ENCODE peak calls at places on chromosome 19, in five cellular contexts. M is IMR-90; R is CD8-positive, alpha-beta T cell; X is GM12865; P is neural progenitor cell. W is an unnamed sample.
A peak's percentile ranks its signal among the peaks of the same experiment; 100 is the strongest.

GRCh38 chr19:45125975-45126493 is 33.1 kb downstream of the PPP1R37 start:
- DNase-seq in P (peak; percentile 76), M (peak; percentile 49), R (peak; percentile 72), X (peak; percentile 79), W (peak; percentile 53)

GRCh38 chr19:4327252-4327876 is 11.3 kb downstream of the STAP2 start:
- DNase-seq in M (peak; percentile 13), P (peak; percentile 94), X (peak; percentile 57), R (peak; percentile 68), W (peak; percentile 54)

GRCh38 chr19:18299654-18300053 is 18.2 kb upstream of the JUND start:
- DNase-seq in P (no peak), R (no peak), M (no peak), X (no peak), W (no peak)

GRCh38 chr19:4687396-4687795 is 17.3 kb upstream of the MYDGF start:
- DNase-seq in X (no peak), M (no peak), R (no peak), P (no peak), W (no peak)

GRCh38 chr19:18479964-18480723 is 41.7 kb downstream of the ELL start:
- DNase-seq in P (no peak), M (peak; percentile 64), X (no peak), R (no peak), W (peak; percentile 91)

GRCh38 chr19:55305491-55305890 is 19.6 kb downstream of the TMEM150B start:
- DNase-seq in X (peak; percentile 46), R (peak; percentile 56), P (peak; percentile 76), M (no peak), W (peak; percentile 32)

GRCh38 chr19:23440207-23440606 is 44.9 kb upstream of the ZNF91 start:
- DNase-seq in X (no peak), R (no peak), M (no peak), P (no peak), W (no peak)

GRCh38 chr19:22426901-22427300 is 4.8 kb upstream of the ZNF98 start:
- DNase-seq in M (no peak), R (no peak), P (no peak), X (no peak), W (no peak)

GRCh38 chr19:1837625-1838105 is 10.6 kb downstream of the REXO1 start:
- DNase-seq in M (no peak), P (peak; percentile 73), R (peak; percentile 71), X (peak; percentile 53), W (peak; percentile 27)

GRCh38 chr19:47310323-47310722 is 662 bp downstream of the C5AR1 start:
- DNase-seq in R (no peak), M (no peak), P (no peak), X (no peak), W (no peak)

GRCh38 chr19:3899531-3900294 is 19.2 kb downstream of the ATCAY start:
- DNase-seq in R (no peak), X (no peak), P (no peak), M (no peak), W (peak; percentile 65)

GRCh38 chr19:8655340-8655709 is 24.9 kb downstream of the NFILZ start:
- DNase-seq in X (peak; percentile 10), M (no peak), R (peak; percentile 48), P (no peak), W (no peak)

GRCh38 chr19:29562299-29563297 is 36.8 kb downstream of the VSTM2B start:
- DNase-seq in X (no peak), P (no peak), R (no peak), M (no peak), W (no peak)

GRCh38 chr19:17436874-17437267 is 11.6 kb downstream of the TMEM221 start:
- DNase-seq in M (no peak), P (no peak), R (no peak), X (no peak), W (no peak)

GRCh38 chr19:16896913-16897571 is 8.2 kb downstream of the F2RL3 start:
- DNase-seq in R (peak; percentile 54), M (peak; percentile 91), X (peak; percentile 97), P (peak; percentile 98), W (peak; percentile 98)

GRCh38 chr19:8342684-8343482 is at the start of gene KANK3:
- DNase-seq in P (peak; percentile 97), M (peak; percentile 90), R (peak; percentile 91), X (peak; percentile 99), W (peak; percentile 97)

GRCh38 chr19:16061943-16062342 is 14.4 kb upstream of the TPM4 start:
- DNase-seq in R (peak; percentile 40), M (no peak), P (no peak), X (no peak), W (no peak)

GRCh38 chr19:16714702-16715294 is 4.8 kb upstream of the NWD1 start:
- DNase-seq in R (peak; percentile 40), M (peak; percentile 24), X (peak; percentile 74), P (peak; percentile 68), W (peak; percentile 41)

DNA sequence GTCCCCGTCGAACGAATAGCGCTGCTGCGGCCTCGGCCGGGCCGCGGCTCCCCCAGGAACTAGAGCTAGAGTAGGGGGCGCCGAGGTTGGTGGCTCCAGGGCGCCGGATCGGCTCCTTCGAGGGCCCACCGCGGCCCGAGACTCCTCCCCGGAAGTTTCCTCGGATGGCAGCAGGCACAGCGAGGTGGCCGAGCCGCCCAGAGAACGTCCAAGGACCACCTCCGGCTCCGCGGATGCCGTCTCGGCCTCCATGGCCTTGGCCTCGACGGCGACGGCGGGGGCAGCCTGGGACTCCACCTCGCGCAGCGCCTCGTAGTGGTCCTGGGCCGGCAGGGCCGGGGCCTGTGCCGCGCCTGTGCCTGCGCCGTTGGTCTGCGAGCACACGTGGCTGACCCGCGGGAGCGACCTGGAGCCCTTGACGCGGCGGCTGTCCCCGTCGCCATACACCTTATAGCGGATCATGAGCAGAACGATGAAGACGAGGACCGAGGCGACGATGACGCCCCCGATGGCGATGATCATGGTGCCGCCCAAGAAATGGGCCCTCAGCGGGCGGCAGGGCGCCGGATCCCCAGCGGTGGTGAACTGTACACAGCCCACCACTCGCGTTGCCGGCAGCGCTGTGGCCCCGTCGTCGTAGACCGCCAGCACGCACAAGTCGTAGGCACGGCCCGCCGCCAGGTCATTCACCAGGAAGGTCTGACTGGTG is 11.8 kb downstream of the IFNL1 start:
- DNase-seq in X (no peak), R (no peak), M (no peak), P (peak; percentile 68), W (no peak)
- H3K4me3 ChIP-seq in X (no peak overlapping the region), R (no peak overlapping the region), M (no peak overlapping the region), P (peak overlapping the region; percentile 72), W (no peak overlapping the region)

GRCh38 chr19:650121-650520 is 10.4 kb downstream of the FGF22 start:
- DNase-seq in M (no peak), R (no peak), P (no peak), X (no peak), W (no peak)

GRCh38 chr19:651991-652390 is 11.0 kb downstream of the RNF126 start:
- DNase-seq in P (no peak), X (no peak), M (no peak), R (no peak), W (no peak)

GRCh38 chr19:652467-653389 is 10.3 kb downstream of the RNF126 start:
- DNase-seq in X (no peak), P (no peak), R (no peak), M (no peak), W (no peak)

GRCh38 chr19:648904-649733 is 9.4 kb downstream of the FGF22 start:
- DNase-seq in M (no peak), X (no peak), P (no peak), R (no peak), W (no peak)

DNA sequence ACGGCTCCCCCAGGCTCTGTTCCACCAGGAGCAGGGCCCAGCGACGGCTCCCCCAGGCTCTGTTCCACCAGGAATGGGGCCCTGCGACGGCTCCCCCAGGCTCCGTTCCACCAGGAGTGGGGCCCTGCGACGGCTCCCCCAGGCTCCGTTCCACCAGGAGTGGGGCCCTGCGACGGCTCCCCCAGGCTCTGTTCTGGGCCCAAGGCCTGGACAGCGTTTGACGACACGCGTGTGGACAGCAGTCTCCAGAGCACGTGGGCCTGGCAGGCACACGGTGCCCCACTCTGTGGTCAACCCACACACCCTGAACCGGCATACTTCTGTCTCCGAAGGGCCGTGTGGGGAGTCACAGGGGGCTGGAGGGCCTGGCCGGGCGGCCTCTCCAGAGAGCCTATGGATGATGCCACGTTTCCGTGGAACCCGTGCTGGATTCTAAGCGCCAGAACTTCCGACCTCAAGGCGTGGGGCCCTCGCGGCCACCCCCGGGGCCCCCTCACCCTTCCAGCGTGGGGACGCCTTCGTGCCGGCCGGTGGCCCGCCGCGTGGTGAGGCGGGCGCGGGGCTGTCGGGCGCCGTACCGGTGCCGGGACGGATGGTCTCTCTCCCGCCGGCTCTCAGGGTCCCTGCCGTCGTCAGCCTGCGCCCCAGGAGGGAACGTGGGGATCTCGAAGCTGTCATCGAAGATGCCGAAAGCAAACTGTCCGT is 11.6 kb downstream of the FGF22 start:
- DNase-seq in P (no peak), R (no peak), M (no peak), X (no peak), W (no peak)
- TF ChIP-seq CTCF in P (no peak), R (no peak), M (no peak), X (no peak), W (no peak)

DNA sequence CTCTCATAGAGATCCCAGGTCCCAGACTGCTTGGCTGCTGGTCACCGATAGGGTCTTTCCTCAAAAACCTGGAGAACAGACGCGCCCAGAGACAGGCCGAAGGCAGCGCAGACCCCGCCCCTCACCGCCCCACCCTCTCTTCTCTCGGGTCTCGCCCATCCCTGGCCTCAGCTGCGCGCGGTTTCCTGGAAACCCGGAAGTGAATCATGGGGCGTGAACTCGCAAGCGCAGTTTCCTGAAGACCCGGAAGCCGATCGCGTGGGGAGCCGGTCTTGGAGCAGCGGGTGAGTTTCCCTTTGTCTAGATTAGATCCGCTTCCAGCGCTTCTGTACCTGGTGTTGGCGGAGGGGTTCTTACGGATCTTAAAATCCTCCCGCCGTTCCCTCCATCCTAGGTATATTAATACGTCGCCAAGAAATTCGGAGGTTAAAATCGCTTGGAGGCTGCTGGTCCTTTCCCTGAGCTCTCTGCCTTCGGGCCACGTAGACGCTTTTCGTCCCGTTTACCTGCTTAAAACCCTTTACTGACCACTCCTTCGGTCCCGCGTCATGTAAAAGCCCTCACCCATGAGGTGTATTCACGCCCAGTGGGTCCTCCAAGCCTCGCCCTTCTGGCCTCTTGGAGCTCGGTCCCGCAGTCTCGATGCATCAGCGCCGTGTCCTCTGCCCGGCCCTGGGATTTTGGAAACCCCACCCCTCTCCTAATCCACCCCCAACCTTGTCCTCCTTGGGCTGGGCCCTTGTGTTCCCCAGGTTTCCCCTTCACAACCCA is at the start of gene ZNF578:
- DNase-seq in R (peak; percentile 49), X (no peak), P (no peak), M (peak; percentile 84), W (peak; percentile 85)
- H3K4me3 ChIP-seq in R (peak within 1 kb of the TSS; percentile 59), X (no peak within 1 kb of the TSS), P (no peak within 1 kb of the TSS), M (peak within 1 kb of the TSS; percentile 81), W (peak within 1 kb of the TSS; percentile 85)

GRCh38 chr19:43310221-43310620 is 40.9 kb upstream of the PSG9 start:
- DNase-seq in P (no peak), M (no peak), R (no peak), X (no peak), W (no peak)

GRCh38 chr19:43308244-43308815 is 39.0 kb upstream of the PSG9 start:
- DNase-seq in M (no peak), P (no peak), X (no peak), R (no peak), W (no peak)

GRCh38 chr19:43300876-43301765 is 31.8 kb upstream of the PSG9 start:
- DNase-seq in M (no peak), X (no peak), P (no peak), R (no peak), W (no peak)

GRCh38 chr19:43306097-43306496 is 36.8 kb upstream of the PSG9 start:
- DNase-seq in R (no peak), X (no peak), M (no peak), P (no peak), W (no peak)

DNA sequence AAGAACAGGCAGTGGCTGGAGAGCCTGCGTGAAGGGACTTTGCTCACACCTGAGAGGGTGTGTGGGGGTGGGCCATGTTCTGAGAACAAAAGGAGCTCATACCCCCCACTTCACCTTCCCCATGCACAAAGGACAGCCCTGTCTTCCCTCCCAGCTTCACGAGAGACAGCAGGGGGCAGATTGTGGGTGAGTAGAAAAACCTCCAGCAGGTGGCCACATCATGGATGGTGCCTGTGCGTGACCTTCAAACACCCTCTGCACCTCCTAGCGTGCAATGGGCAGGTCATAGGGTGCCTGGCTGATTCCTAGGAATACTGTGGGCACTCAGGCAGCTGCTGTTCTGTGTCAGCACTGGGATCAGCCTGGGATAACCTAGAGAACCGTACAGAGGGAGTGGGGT is 36.3 kb upstream of the PSG9 start:
- DNase-seq in P (no peak), R (no peak), X (no peak), M (no peak), W (no peak)
- TF ChIP-seq CTCF in P (no peak), R (no peak), X (no peak), M (no peak), W (no peak)

W was measured in fibroblast of villous mesenchyme.